ENCODE peak calls at places on chromosomes 6 and 20, in eight cellular contexts. F, L, R, H, S, Z, N and V are unnamed samples.

GRCh38 chr6:37516076-37516919 is 16.6 kb upstream of the CCDC167 start:
- DNase-seq in L (no peak), F (no peak), R (peak; percentile 67), S (peak; percentile 83), H (peak; percentile 60), Z (no peak), N (no peak), V (peak; percentile 28)

GRCh38 chr20:23509580-23509913 is 18.6 kb downstream of the CST8 start:
- DNase-seq in R (no peak), Z (no peak), N (no peak), L (no peak), F (no peak), H (no peak), S (no peak), V (no peak)

GRCh38 chr20:5569021-5569420 is 181.2 kb upstream of the SHLD1 start:
- DNase-seq in F (peak; percentile 74), R (peak; percentile 44), H (no peak), S (no peak), N (no peak), Z (peak; percentile 69), L (no peak), V (peak; percentile 46)

GRCh38 chr20:57573893-57574292 is 13.0 kb downstream of the PCK1 start:
- DNase-seq in H (peak; percentile 45), L (no peak), R (no peak), F (no peak), Z (no peak), N (no peak), S (no peak), V (no peak)

GRCh38 chr6:37698264-37699137 is 818 bp upstream of the MDGA1 start:
- DNase-seq in N (peak; percentile 44), S (peak; percentile 83), R (peak; percentile 52), Z (peak; percentile 53), L (peak; percentile 61), H (peak; percentile 69), F (peak; percentile 53), V (peak; percentile 32)

GRCh38 chr6:163655217-163656121 is 241.0 kb downstream of the QKI start:
- DNase-seq in R (no peak), H (no peak), Z (no peak), L (no peak), S (no peak), N (no peak), F (no peak), V (no peak)

GRCh38 chr20:10618611-10619245 is 55.1 kb downstream of the JAG1 start:
- DNase-seq in S (peak; percentile 59), R (no peak), N (no peak), F (no peak), Z (peak; percentile 64), H (no peak), L (no peak), V (no peak)

GRCh38 chr6:21625642-21626041 is 32.1 kb downstream of the SOX4 start:
- DNase-seq in Z (no peak), H (no peak), L (no peak), R (no peak), N (no peak), F (no peak), S (no peak), V (no peak)

GRCh38 chr6:109300874-109301273 is 81.4 kb downstream of the CD164 start:
- DNase-seq in F (no peak), H (no peak), N (no peak), S (no peak), Z (no peak), L (no peak), R (no peak), V (no peak)

GRCh38 chr6:75491302-75491701 is 2.3 kb downstream of the FILIP1 start:
- DNase-seq in Z (no peak), S (no peak), N (peak; percentile 24), F (no peak), L (no peak), H (no peak), R (no peak), V (no peak)
- H3K27ac ChIP-seq in Z (no peak overlapping the region), S (no peak overlapping the region), N (peak overlapping the region; percentile 95), F (no peak overlapping the region), L (peak overlapping the region; percentile 97), H (no peak overlapping the region), R (no peak overlapping the region), V (no peak overlapping the region)

DNA sequence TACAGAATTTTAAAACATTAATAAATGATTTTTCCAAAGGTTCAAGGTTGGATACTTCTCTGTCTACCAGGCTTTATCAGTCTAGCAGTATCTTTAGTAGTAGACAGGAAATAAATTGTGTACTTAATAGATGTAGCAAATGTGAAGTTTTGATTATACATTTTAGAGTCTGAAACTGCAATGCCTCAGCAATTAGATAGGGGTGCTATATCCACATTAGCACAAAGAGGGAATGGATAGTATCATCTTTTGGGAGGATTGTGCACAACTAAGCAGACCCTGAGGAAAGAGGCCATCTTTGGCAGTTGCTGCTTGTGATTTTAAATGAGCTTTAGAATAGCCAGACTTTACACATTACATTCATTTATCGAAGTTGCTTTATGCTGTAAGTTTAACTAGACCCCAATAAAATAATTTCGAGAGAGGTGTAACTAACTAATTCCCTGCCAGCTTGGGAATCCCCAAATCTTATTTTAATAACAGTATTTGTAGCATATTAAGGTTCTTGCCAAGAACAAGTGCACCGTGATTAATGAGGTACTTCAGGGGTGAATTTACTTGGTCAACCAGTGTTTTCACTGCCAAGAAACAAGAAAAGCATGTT is 2.8 kb downstream of the KCNQ5 start:
- DNase-seq in N (no peak), L (no peak), F (no peak), Z (no peak), S (peak; percentile 39), R (no peak), H (no peak), V (peak; percentile 41)
- TF ChIP-seq CTCF in N (peak; percentile 18), L (peak; percentile 59), F (peak; percentile 31), Z (peak; percentile 63), S (peak; percentile 72), R (peak; percentile 53), H (peak; percentile 73), V (peak; percentile 72)

GRCh38 chr6:121695346-121695745 is 259.9 kb downstream of the GJA1 start:
- DNase-seq in N (no peak), H (no peak), S (no peak), F (no peak), R (no peak), Z (no peak), L (no peak), V (no peak)
- H3K27ac ChIP-seq in N (no peak overlapping the region), H (no peak overlapping the region), S (no peak overlapping the region), F (no peak overlapping the region), R (no peak overlapping the region), Z (no peak overlapping the region), L (no peak overlapping the region), V (no peak overlapping the region)

GRCh38 chr20:63819224-63819917 is 11.7 kb downstream of the ZBTB46 start:
- DNase-seq in Z (peak; percentile 64), H (no peak), L (no peak), R (no peak), F (peak; percentile 26), N (no peak), S (no peak), V (peak; percentile 45)
- TF ChIP-seq CTCF in Z (peak; percentile 19), H (peak; percentile 52), L (peak; percentile 44), R (no peak), F (no peak), N (peak; percentile 39), S (peak; percentile 41), V (peak; percentile 62)

GRCh38 chr20:62433655-62434054 is 6.3 kb upstream of the RBBP8NL start:
- DNase-seq in H (no peak), N (no peak), L (no peak), R (no peak), S (no peak), Z (no peak), F (peak; percentile 8), V (no peak)
- H3K27ac ChIP-seq in H (no peak overlapping the region), N (no peak overlapping the region), L (no peak overlapping the region), R (no peak overlapping the region), S (no peak overlapping the region), Z (no peak overlapping the region), F (no peak overlapping the region), V (no peak overlapping the region)

DNA sequence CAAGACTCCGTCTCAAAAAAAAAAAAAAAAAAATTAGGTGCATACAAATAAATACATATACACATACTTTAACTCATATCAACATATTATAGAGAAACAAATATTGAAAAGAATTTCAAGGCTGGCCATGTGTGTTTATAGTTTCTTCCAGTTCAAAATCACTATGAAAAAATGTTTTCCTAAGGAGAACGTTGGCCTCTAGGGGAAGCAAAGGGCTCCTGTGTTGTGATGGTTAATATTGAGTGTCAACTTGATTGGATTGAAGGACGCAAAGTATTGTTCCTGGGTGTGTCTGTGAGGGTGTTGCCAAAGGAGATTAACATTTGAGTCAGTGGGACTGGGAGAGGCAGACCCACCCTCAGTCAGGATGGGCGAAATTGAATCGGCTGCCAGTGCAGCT is 182.0 kb upstream of the AGPAT4 start:
- DNase-seq in H (no peak), R (no peak), L (no peak), F (no peak), N (no peak), Z (no peak), S (no peak), V (no peak)
- TF ChIP-seq CTCF in H (peak; percentile 48), R (no peak), L (no peak), F (no peak), N (no peak), Z (no peak), S (peak; percentile 21), V (no peak)

GRCh38 chr6:113370508-113370907 is 486.6 kb upstream of the MARCKS start:
- DNase-seq in Z (no peak), S (no peak), R (no peak), F (no peak), L (no peak), N (no peak), H (no peak), V (no peak)
- H3K27ac ChIP-seq in Z (no peak overlapping the region), S (no peak overlapping the region), R (no peak overlapping the region), F (no peak overlapping the region), L (no peak overlapping the region), N (no peak overlapping the region), H (no peak overlapping the region), V (no peak overlapping the region)